ENCODE peak calls at places on chromosomes 7 and 10, in five cellular contexts. One of them, this sample, is unnamed.

GRCh38 chr7:148318838-148319237 is 271.7 kb upstream of the C7orf33 start:
- DNase-seq in H9: no peak
- DNase-seq in cardiac muscle cell: no peak
- DNase-seq in progenitor cell of endocrine pancreas: no peak
- DNase-seq in esophagus squamous epithelium: no peak
- DNase-seq in this sample: no peak

GRCh38 chr10:110324805-110325280 is 20.1 kb upstream of the SMNDC1 start:
- DNase-seq in esophagus squamous epithelium: no peak
- DNase-seq in cardiac muscle cell: no peak
- DNase-seq in H9: no peak
- DNase-seq in progenitor cell of endocrine pancreas: no peak
- DNase-seq in this sample: no peak

GRCh38 chr10:85080934-85081333 is 752.5 kb downstream of the CCSER2 start:
- DNase-seq in cardiac muscle cell: no peak
- DNase-seq in esophagus squamous epithelium: no peak
- DNase-seq in H9: no peak
- DNase-seq in progenitor cell of endocrine pancreas: no peak
- DNase-seq in this sample: no peak

GRCh38 chr7:2940466-2940865 is 96.4 kb upstream of the GNA12 start:
- DNase-seq in cardiac muscle cell: no peak
- DNase-seq in progenitor cell of endocrine pancreas: no peak
- DNase-seq in esophagus squamous epithelium: no peak
- DNase-seq in H9: no peak
- DNase-seq in this sample: no peak

GRCh38 chr10:21020545-21020944 is 123.4 kb upstream of the NEBL start:
- DNase-seq in cardiac muscle cell: peak
- DNase-seq in progenitor cell of endocrine pancreas: no peak
- DNase-seq in H9: peak
- DNase-seq in esophagus squamous epithelium: no peak
- DNase-seq in this sample: no peak

GRCh38 chr10:17229717-17229966 is 1.6 kb downstream of the VIM start:
- DNase-seq in esophagus squamous epithelium: no peak
- DNase-seq in cardiac muscle cell: no peak
- DNase-seq in H9: peak
- DNase-seq in progenitor cell of endocrine pancreas: no peak
- DNase-seq in this sample: no peak

GRCh38 chr7:151459726-151460473 is 20.0 kb upstream of the CRYGN start:
- DNase-seq in H9: peak
- DNase-seq in esophagus squamous epithelium: no peak
- DNase-seq in cardiac muscle cell: peak
- DNase-seq in progenitor cell of endocrine pancreas: peak
- DNase-seq in this sample: peak

GRCh38 chr7:87083865-87084519 is 24.5 kb upstream of the ELAPOR2 start:
- DNase-seq in H9: no peak
- DNase-seq in progenitor cell of endocrine pancreas: no peak
- DNase-seq in cardiac muscle cell: peak
- DNase-seq in esophagus squamous epithelium: no peak
- DNase-seq in this sample: no peak

GRCh38 chr7:139727151-139727705 is 50.6 kb downstream of the HIPK2 start:
- DNase-seq in cardiac muscle cell: peak
- DNase-seq in progenitor cell of endocrine pancreas: no peak
- DNase-seq in H9: no peak
- DNase-seq in esophagus squamous epithelium: no peak
- DNase-seq in this sample: no peak

GRCh38 chr7:2355079-2356008 is 717 bp downstream of the EIF3B start:
- DNase-seq in esophagus squamous epithelium: no peak
- DNase-seq in cardiac muscle cell: peak
- DNase-seq in progenitor cell of endocrine pancreas: peak
- DNase-seq in H9: no peak
- DNase-seq in this sample: peak

GRCh38 chr7:55206235-55207029 is 158.7 kb upstream of the LANCL2 start:
- DNase-seq in H9: no peak
- DNase-seq in cardiac muscle cell: no peak
- DNase-seq in esophagus squamous epithelium: no peak
- DNase-seq in progenitor cell of endocrine pancreas: no peak
- DNase-seq in this sample: no peak

GRCh38 chr7:138738551-138739335 is 37.6 kb upstream of the SVOPL start:
- DNase-seq in H9: peak
- DNase-seq in cardiac muscle cell: peak
- DNase-seq in esophagus squamous epithelium: peak
- DNase-seq in progenitor cell of endocrine pancreas: peak
- DNase-seq in this sample: peak

GRCh38 chr10:90988802-90989201 is 67.9 kb upstream of the ANKRD1 start:
- DNase-seq in progenitor cell of endocrine pancreas: no peak
- DNase-seq in cardiac muscle cell: no peak
- DNase-seq in H9: no peak
- DNase-seq in esophagus squamous epithelium: no peak
- DNase-seq in this sample: no peak

GRCh38 chr7:112071856-112072255 is 134.3 kb downstream of the DOCK4 start:
- DNase-seq in progenitor cell of endocrine pancreas: no peak
- DNase-seq in esophagus squamous epithelium: no peak
- DNase-seq in H9: no peak
- DNase-seq in cardiac muscle cell: no peak
- DNase-seq in this sample: no peak

GRCh38 chr10:21969326-21970287 is 33.9 kb downstream of the DNAJC1 start:
- DNase-seq in progenitor cell of endocrine pancreas: no peak
- DNase-seq in esophagus squamous epithelium: no peak
- DNase-seq in cardiac muscle cell: peak
- DNase-seq in H9: no peak
- DNase-seq in this sample: no peak

GRCh38 chr10:63718006-63718405 is 196.8 kb downstream of the REEP3 start:
- DNase-seq in progenitor cell of endocrine pancreas: no peak
- DNase-seq in esophagus squamous epithelium: no peak
- DNase-seq in cardiac muscle cell: peak
- DNase-seq in H9: no peak
- DNase-seq in this sample: no peak

GRCh38 chr10:77873558-77874380 is 52.8 kb downstream of the DLG5 start:
- DNase-seq in esophagus squamous epithelium: no peak
- DNase-seq in progenitor cell of endocrine pancreas: no peak
- DNase-seq in H9: no peak
- DNase-seq in cardiac muscle cell: peak
- DNase-seq in this sample: no peak

GRCh38 chr10:126511917-126512487 is 123.7 kb upstream of the ADAM12 start:
- DNase-seq in progenitor cell of endocrine pancreas: no peak
- DNase-seq in esophagus squamous epithelium: no peak
- DNase-seq in cardiac muscle cell: peak
- DNase-seq in H9: no peak
- DNase-seq in this sample: no peak

GRCh38 chr10:119299531-119299930 is 92.2 kb downstream of the GRK5 start:
- DNase-seq in progenitor cell of endocrine pancreas: no peak
- DNase-seq in H9: no peak
- DNase-seq in esophagus squamous epithelium: no peak
- DNase-seq in cardiac muscle cell: peak
- DNase-seq in this sample: no peak

GRCh38 chr7:91537260-91538152 is 273.3 kb downstream of the FZD1 start:
- DNase-seq in esophagus squamous epithelium: no peak
- DNase-seq in progenitor cell of endocrine pancreas: no peak
- DNase-seq in cardiac muscle cell: no peak
- DNase-seq in H9: no peak
- DNase-seq in this sample: no peak

GRCh38 chr10:112951349-112952281 is 1.6 kb downstream of the TCF7L2 start:
- DNase-seq in progenitor cell of endocrine pancreas: peak
- DNase-seq in esophagus squamous epithelium: no peak
- DNase-seq in H9: peak
- DNase-seq in cardiac muscle cell: peak
- DNase-seq in this sample: peak

GRCh38 chr10:69901623-69902505 is 100.2 kb downstream of the COL13A1 start:
- DNase-seq in cardiac muscle cell: peak
- DNase-seq in H9: peak
- DNase-seq in progenitor cell of endocrine pancreas: peak
- DNase-seq in esophagus squamous epithelium: no peak
- DNase-seq in this sample: peak

GRCh38 chr10:21417172-21417712 is 108.2 kb downstream of the SKIDA1 start:
- DNase-seq in esophagus squamous epithelium: no peak
- DNase-seq in progenitor cell of endocrine pancreas: no peak
- DNase-seq in cardiac muscle cell: no peak
- DNase-seq in H9: peak
- DNase-seq in this sample: no peak

GRCh38 chr7:93194368-93194767 is 31.9 kb downstream of the HEPACAM2 start:
- DNase-seq in esophagus squamous epithelium: no peak
- DNase-seq in cardiac muscle cell: peak
- DNase-seq in progenitor cell of endocrine pancreas: no peak
- DNase-seq in H9: no peak
- DNase-seq in this sample: no peak

GRCh38 chr7:158952776-158953175 is 96.4 kb downstream of the DYNC2I1 start:
- DNase-seq in esophagus squamous epithelium: no peak
- DNase-seq in progenitor cell of endocrine pancreas: no peak
- DNase-seq in cardiac muscle cell: no peak
- DNase-seq in H9: no peak
- DNase-seq in this sample: no peak

GRCh38 chr10:14740684-14741247 is 33.9 kb downstream of the FAM107B start:
- DNase-seq in progenitor cell of endocrine pancreas: no peak
- DNase-seq in esophagus squamous epithelium: no peak
- DNase-seq in H9: no peak
- DNase-seq in cardiac muscle cell: no peak
- DNase-seq in this sample: no peak

GRCh38 chr7:7452652-7453051 is 83.0 kb downstream of the COL28A1 start:
- DNase-seq in esophagus squamous epithelium: no peak
- DNase-seq in H9: no peak
- DNase-seq in cardiac muscle cell: no peak
- DNase-seq in progenitor cell of endocrine pancreas: no peak
- DNase-seq in this sample: no peak

GRCh38 chr7:130476287-130477001 is 15.4 kb upstream of the MEST start:
- DNase-seq in cardiac muscle cell: no peak
- DNase-seq in H9: no peak
- DNase-seq in esophagus squamous epithelium: no peak
- DNase-seq in progenitor cell of endocrine pancreas: no peak
- DNase-seq in this sample: no peak

GRCh38 chr7:2639994-2640830 is 8.4 kb downstream of the TTYH3 start:
- DNase-seq in progenitor cell of endocrine pancreas: no peak
- DNase-seq in esophagus squamous epithelium: no peak
- DNase-seq in H9: no peak
- DNase-seq in cardiac muscle cell: no peak
- DNase-seq in this sample: no peak

GRCh38 chr7:96998765-96999164 is 6.6 kb upstream of the DLX6 start:
- DNase-seq in progenitor cell of endocrine pancreas: no peak
- DNase-seq in cardiac muscle cell: no peak
- DNase-seq in esophagus squamous epithelium: no peak
- DNase-seq in H9: peak
- DNase-seq in this sample: no peak

GRCh38 chr7:149753370-149754233 is 19.8 kb downstream of the ZNF467 start:
- DNase-seq in cardiac muscle cell: peak
- DNase-seq in esophagus squamous epithelium: no peak
- DNase-seq in H9: peak
- DNase-seq in progenitor cell of endocrine pancreas: peak
- DNase-seq in this sample: no peak
- TF ChIP-seq CTCF in cardiac muscle cell: peak
- TF ChIP-seq CTCF in esophagus squamous epithelium: peak
- TF ChIP-seq CTCF in H9: peak
- TF ChIP-seq CTCF in progenitor cell of endocrine pancreas: peak
- TF ChIP-seq CTCF in this sample: peak

GRCh38 chr10:81179805-81180452 is 642.2 kb downstream of the SH2D4B start:
- DNase-seq in cardiac muscle cell: no peak
- DNase-seq in esophagus squamous epithelium: no peak
- DNase-seq in H9: peak
- DNase-seq in progenitor cell of endocrine pancreas: no peak
- DNase-seq in this sample: no peak
- TF ChIP-seq CTCF in cardiac muscle cell: no peak
- TF ChIP-seq CTCF in esophagus squamous epithelium: no peak
- TF ChIP-seq CTCF in H9: peak
- TF ChIP-seq CTCF in progenitor cell of endocrine pancreas: peak
- TF ChIP-seq CTCF in this sample: no peak

GRCh38 chr7:28142650-28143049 is 37.9 kb downstream of the JAZF1 start:
- DNase-seq in progenitor cell of endocrine pancreas: no peak
- DNase-seq in H9: no peak
- DNase-seq in cardiac muscle cell: no peak
- DNase-seq in esophagus squamous epithelium: no peak
- DNase-seq in this sample: no peak

GRCh38 chr7:28140964-28141363 is 39.6 kb downstream of the JAZF1 start:
- DNase-seq in progenitor cell of endocrine pancreas: no peak
- DNase-seq in esophagus squamous epithelium: no peak
- DNase-seq in H9: no peak
- DNase-seq in cardiac muscle cell: no peak
- DNase-seq in this sample: no peak

GRCh38 chr7:28145931-28146330 is 34.7 kb downstream of the JAZF1 start:
- DNase-seq in cardiac muscle cell: no peak
- DNase-seq in progenitor cell of endocrine pancreas: no peak
- DNase-seq in esophagus squamous epithelium: no peak
- DNase-seq in H9: no peak
- DNase-seq in this sample: no peak

GRCh38 chr7:28145090-28145626 is 35.4 kb downstream of the JAZF1 start:
- DNase-seq in esophagus squamous epithelium: no peak
- DNase-seq in progenitor cell of endocrine pancreas: no peak
- DNase-seq in cardiac muscle cell: no peak
- DNase-seq in H9: no peak
- DNase-seq in this sample: no peak

DNA sequence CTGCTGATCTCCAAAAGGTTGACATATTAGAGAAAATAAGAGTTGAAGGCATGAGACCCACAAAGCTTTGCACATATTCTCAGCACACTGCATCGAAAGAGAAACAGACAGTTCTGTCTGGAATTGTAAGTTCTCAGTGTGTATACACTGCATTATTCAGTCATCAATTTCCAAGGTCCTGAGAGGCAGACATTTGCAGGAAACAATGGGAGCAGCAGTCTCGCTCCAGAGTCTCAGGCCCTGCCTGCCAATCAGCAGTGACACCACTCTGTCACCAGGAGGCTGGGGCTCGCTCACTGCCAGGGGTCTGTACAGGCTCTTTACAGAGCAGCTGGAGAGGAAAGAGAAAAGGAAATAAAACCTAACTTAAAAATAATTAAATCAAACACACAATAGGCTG is 36.3 kb downstream of the JAZF1 start:
- DNase-seq in progenitor cell of endocrine pancreas: no peak
- DNase-seq in cardiac muscle cell: no peak
- DNase-seq in H9: peak
- DNase-seq in esophagus squamous epithelium: no peak
- DNase-seq in this sample: no peak
- TF ChIP-seq CTCF in progenitor cell of endocrine pancreas: peak
- TF ChIP-seq CTCF in cardiac muscle cell: no peak
- TF ChIP-seq CTCF in H9: peak
- TF ChIP-seq CTCF in esophagus squamous epithelium: no peak
- TF ChIP-seq CTCF in this sample: no peak

DNA sequence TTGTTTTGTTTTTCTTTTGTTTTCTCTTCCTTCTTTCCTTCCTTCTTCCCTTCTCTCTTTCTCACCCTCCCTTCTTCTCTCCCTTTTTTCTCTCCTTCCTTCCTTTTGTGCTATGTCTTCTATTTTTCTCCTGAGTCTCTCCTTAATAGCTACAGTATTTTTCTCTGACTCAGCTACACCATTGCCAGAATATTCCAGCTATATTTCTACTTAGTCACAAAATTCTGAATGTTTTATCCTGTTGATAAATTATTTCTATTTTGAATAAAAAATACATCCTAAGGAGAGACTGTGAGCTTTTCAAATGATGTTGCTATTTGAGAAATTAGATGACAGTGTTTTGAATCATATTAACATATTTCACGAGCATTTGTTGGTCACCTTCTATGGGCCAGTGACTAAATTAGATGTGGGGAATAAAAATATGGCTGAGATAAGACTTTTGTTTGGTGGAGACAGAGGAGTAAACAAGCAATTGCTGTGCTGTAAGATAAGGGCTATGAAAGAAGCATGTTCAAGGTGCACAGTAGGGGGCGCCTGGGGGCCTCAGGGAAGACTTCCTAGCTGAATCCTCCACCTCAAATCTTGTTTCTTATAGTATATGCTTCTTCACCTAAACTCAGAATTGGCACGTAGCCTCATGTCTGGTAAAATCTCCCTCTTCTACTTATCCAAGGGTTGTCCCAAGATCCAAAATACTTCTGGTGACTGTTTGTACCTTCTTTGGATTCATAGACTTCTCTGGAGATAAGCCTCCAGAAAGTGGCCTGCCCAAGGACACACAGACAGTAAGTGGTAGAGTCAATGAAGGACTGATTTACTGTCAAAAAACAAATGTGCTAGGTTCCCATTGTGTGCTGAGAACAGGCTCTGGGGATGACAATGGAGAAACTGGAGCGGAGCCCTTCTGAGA is 115.5 kb upstream of the CREB5 start:
- DNase-seq in H9: peak
- DNase-seq in cardiac muscle cell: peak
- DNase-seq in esophagus squamous epithelium: no peak
- DNase-seq in progenitor cell of endocrine pancreas: no peak
- DNase-seq in this sample: no peak
- TF ChIP-seq CTCF in H9: peak
- TF ChIP-seq CTCF in cardiac muscle cell: peak
- TF ChIP-seq CTCF in esophagus squamous epithelium: peak
- TF ChIP-seq CTCF in progenitor cell of endocrine pancreas: peak
- TF ChIP-seq CTCF in this sample: no peak